ENCODE peak calls at places on chromosomes 11 and 22, in nine cellular contexts. One of them, this sample, is unnamed.

GRCh38 chr11:48169706-48170105 is 46.9 kb upstream of the OR4B1 start:
- DNase-seq in left lobe of liver: no peak
- DNase-seq in CD8-positive, alpha-beta T cell: no peak
- DNase-seq in tibial nerve: no peak
- DNase-seq in NCI-H1930: no peak
- DNase-seq in NCI-H1092 treated with DMSO at 0.1 percent for 48 hours: no peak
- DNase-seq in endodermal cell: no peak
- DNase-seq in activated CD4-positive, alpha-beta T cell treated with anti-CD3 and anti-CD28 coated beads for 48 hours: no peak
- DNase-seq in cerebellar cortex: no peak
- DNase-seq in this sample: no peak

GRCh38 chr11:11757871-11758270 is 83.9 kb upstream of the USP47 start:
- DNase-seq in left lobe of liver: no peak
- DNase-seq in CD8-positive, alpha-beta T cell: no peak
- DNase-seq in tibial nerve: no peak
- DNase-seq in NCI-H1930: no peak
- DNase-seq in NCI-H1092 treated with DMSO at 0.1 percent for 48 hours: no peak
- DNase-seq in endodermal cell: no peak
- DNase-seq in activated CD4-positive, alpha-beta T cell treated with anti-CD3 and anti-CD28 coated beads for 48 hours: no peak
- DNase-seq in cerebellar cortex: no peak
- DNase-seq in this sample: no peak

GRCh38 chr11:91639359-91639758 is 585.3 kb upstream of the FAT3 start:
- DNase-seq in left lobe of liver: no peak
- DNase-seq in CD8-positive, alpha-beta T cell: no peak
- DNase-seq in tibial nerve: no peak
- DNase-seq in NCI-H1930: no peak
- DNase-seq in NCI-H1092 treated with DMSO at 0.1 percent for 48 hours: no peak
- DNase-seq in endodermal cell: no peak
- DNase-seq in activated CD4-positive, alpha-beta T cell treated with anti-CD3 and anti-CD28 coated beads for 48 hours: no peak
- DNase-seq in cerebellar cortex: no peak
- DNase-seq in this sample: no peak

GRCh38 chr11:72352859-72353551 is 81.3 kb downstream of the CLPB start:
- DNase-seq in left lobe of liver: no peak
- DNase-seq in CD8-positive, alpha-beta T cell: no peak
- DNase-seq in tibial nerve: peak
- DNase-seq in NCI-H1930: no peak
- DNase-seq in NCI-H1092 treated with DMSO at 0.1 percent for 48 hours: no peak
- DNase-seq in endodermal cell: peak
- DNase-seq in activated CD4-positive, alpha-beta T cell treated with anti-CD3 and anti-CD28 coated beads for 48 hours: peak
- DNase-seq in cerebellar cortex: no peak
- DNase-seq in this sample: peak

GRCh38 chr11:70942593-70942992 is 309.8 kb downstream of the SHANK2 start:
- DNase-seq in left lobe of liver: no peak
- DNase-seq in CD8-positive, alpha-beta T cell: no peak
- DNase-seq in tibial nerve: no peak
- DNase-seq in NCI-H1930: no peak
- DNase-seq in NCI-H1092 treated with DMSO at 0.1 percent for 48 hours: no peak
- DNase-seq in endodermal cell: peak
- DNase-seq in activated CD4-positive, alpha-beta T cell treated with anti-CD3 and anti-CD28 coated beads for 48 hours: peak
- DNase-seq in cerebellar cortex: no peak
- DNase-seq in this sample: peak

GRCh38 chr11:61460474-61460881 is 30.6 kb downstream of the SDHAF2 start:
- DNase-seq in left lobe of liver: no peak
- DNase-seq in CD8-positive, alpha-beta T cell: no peak
- DNase-seq in tibial nerve: peak
- DNase-seq in NCI-H1930: no peak
- DNase-seq in NCI-H1092 treated with DMSO at 0.1 percent for 48 hours: peak
- DNase-seq in endodermal cell: no peak
- DNase-seq in activated CD4-positive, alpha-beta T cell treated with anti-CD3 and anti-CD28 coated beads for 48 hours: no peak
- DNase-seq in cerebellar cortex: no peak
- DNase-seq in this sample: peak

GRCh38 chr22:17318817-17319216 is 50.4 kb upstream of the CECR2 start:
- DNase-seq in left lobe of liver: no peak
- DNase-seq in CD8-positive, alpha-beta T cell: no peak
- DNase-seq in tibial nerve: no peak
- DNase-seq in NCI-H1930: no peak
- DNase-seq in NCI-H1092 treated with DMSO at 0.1 percent for 48 hours: no peak
- DNase-seq in endodermal cell: no peak
- DNase-seq in activated CD4-positive, alpha-beta T cell treated with anti-CD3 and anti-CD28 coated beads for 48 hours: no peak
- DNase-seq in cerebellar cortex: no peak
- DNase-seq in this sample: no peak

GRCh38 chr11:95512177-95512576 is 277.4 kb downstream of the FAM76B start:
- DNase-seq in left lobe of liver: no peak
- DNase-seq in CD8-positive, alpha-beta T cell: no peak
- DNase-seq in tibial nerve: peak
- DNase-seq in NCI-H1930: no peak
- DNase-seq in NCI-H1092 treated with DMSO at 0.1 percent for 48 hours: no peak
- DNase-seq in endodermal cell: no peak
- DNase-seq in activated CD4-positive, alpha-beta T cell treated with anti-CD3 and anti-CD28 coated beads for 48 hours: no peak
- DNase-seq in cerebellar cortex: no peak
- DNase-seq in this sample: no peak

GRCh38 chr11:66905631-66906030 is 48.8 kb downstream of the LRFN4 start:
- DNase-seq in left lobe of liver: no peak
- DNase-seq in CD8-positive, alpha-beta T cell: no peak
- DNase-seq in tibial nerve: no peak
- DNase-seq in NCI-H1930: no peak
- DNase-seq in NCI-H1092 treated with DMSO at 0.1 percent for 48 hours: no peak
- DNase-seq in endodermal cell: no peak
- DNase-seq in activated CD4-positive, alpha-beta T cell treated with anti-CD3 and anti-CD28 coated beads for 48 hours: no peak
- DNase-seq in cerebellar cortex: no peak
- DNase-seq in this sample: no peak

GRCh38 chr11:68340784-68341556 is 28.6 kb downstream of the LRP5 start:
- DNase-seq in left lobe of liver: no peak
- DNase-seq in CD8-positive, alpha-beta T cell: no peak
- DNase-seq in tibial nerve: no peak
- DNase-seq in NCI-H1930: no peak
- DNase-seq in NCI-H1092 treated with DMSO at 0.1 percent for 48 hours: no peak
- DNase-seq in endodermal cell: no peak
- DNase-seq in activated CD4-positive, alpha-beta T cell treated with anti-CD3 and anti-CD28 coated beads for 48 hours: no peak
- DNase-seq in cerebellar cortex: no peak
- DNase-seq in this sample: no peak

GRCh38 chr11:130049260-130049659 is 20.4 kb upstream of the APLP2 start:
- DNase-seq in left lobe of liver: no peak
- DNase-seq in CD8-positive, alpha-beta T cell: no peak
- DNase-seq in tibial nerve: no peak
- DNase-seq in NCI-H1930: no peak
- DNase-seq in NCI-H1092 treated with DMSO at 0.1 percent for 48 hours: no peak
- DNase-seq in endodermal cell: no peak
- DNase-seq in activated CD4-positive, alpha-beta T cell treated with anti-CD3 and anti-CD28 coated beads for 48 hours: no peak
- DNase-seq in cerebellar cortex: no peak
- DNase-seq in this sample: no peak

GRCh38 chr11:121347094-121347493 is 54.5 kb downstream of the SC5D start:
- DNase-seq in left lobe of liver: no peak
- DNase-seq in CD8-positive, alpha-beta T cell: no peak
- DNase-seq in tibial nerve: no peak
- DNase-seq in NCI-H1930: no peak
- DNase-seq in NCI-H1092 treated with DMSO at 0.1 percent for 48 hours: no peak
- DNase-seq in endodermal cell: no peak
- DNase-seq in activated CD4-positive, alpha-beta T cell treated with anti-CD3 and anti-CD28 coated beads for 48 hours: no peak
- DNase-seq in cerebellar cortex: no peak
- DNase-seq in this sample: no peak

This sample was measured in NCI-H524.